ENCODE peak calls at places on chromosomes 16 and 17, in nine cellular contexts. O is GM04503; K is stimulated activated CD8-positive, alpha-beta memory T cell treated with anti-CD3 and anti-CD28 coated beads, Interleukin-4, amount 100 ng/mL, for 4 hours; V is GM06990; F is activated naive CD4-positive, alpha-beta T cell; L is right atrium auricular region; U is mesendoderm; R is HCT116; H is IMR-90. S is an unnamed sample.

GRCh38 chr17:45837603-45838002 is 7.1 kb upstream of the SPPL2C start:
- DNase-seq in L (no peak), U (no peak), F (no peak), O (no peak), R (no peak), V (no peak), H (no peak), K (no peak), S (no peak)

GRCh38 chr16:72066747-72067146 is 3.7 kb downstream of the HPR start:
- DNase-seq in L (no peak), H (peak), R (peak), O (peak), V (no peak), U (peak), K (no peak), F (no peak), S (peak)

GRCh38 chr16:21084631-21085235 is 65.9 kb downstream of the DNAH3 start:
- DNase-seq in K (no peak), R (no peak), U (no peak), H (no peak), L (peak), O (no peak), V (no peak), F (no peak), S (no peak)

GRCh38 chr17:42178817-42179216 is 2.1 kb downstream of the KCNH4 start:
- DNase-seq in K (no peak), O (no peak), R (no peak), V (peak), F (no peak), U (no peak), L (no peak), H (no peak), S (no peak)

GRCh38 chr16:88349903-88350900 is 32.6 kb upstream of the ZNF469 start:
- DNase-seq in V (no peak), U (no peak), K (no peak), O (no peak), L (no peak), F (no peak), R (no peak), H (no peak), S (no peak)

GRCh38 chr17:42548070-42548837 is 4.5 kb upstream of the HSD17B1 start:
- DNase-seq in U (peak), K (peak), F (peak), R (no peak), L (no peak), O (no peak), H (no peak), V (peak), S (no peak)

GRCh38 chr16:3689731-3690130 is 27.6 kb downstream of the TRAP1 start:
- DNase-seq in V (no peak), U (no peak), K (no peak), H (no peak), L (no peak), O (no peak), F (no peak), R (no peak), S (no peak)

GRCh38 chr16:66045626-66046025 is 320.9 kb upstream of the CDH5 start:
- DNase-seq in L (no peak), R (no peak), K (no peak), V (no peak), U (no peak), H (peak), F (no peak), O (no peak), S (no peak)

GRCh38 chr17:29251969-29252866 is 5.6 kb downstream of the CRYBA1 start:
- DNase-seq in K (no peak), H (peak), L (no peak), V (no peak), U (peak), F (no peak), R (no peak), O (no peak), S (no peak)

GRCh38 chr16:66905633-66906539 is 12.8 kb downstream of the CDH16 start:
- DNase-seq in O (no peak), U (peak), F (no peak), H (no peak), L (no peak), R (no peak), K (no peak), V (no peak), S (no peak)

GRCh38 chr17:8158267-8159031 is 4.3 kb downstream of the VAMP2 start:
- DNase-seq in U (peak), K (peak), R (peak), L (peak), V (peak), F (peak), O (no peak), H (peak), S (no peak)

GRCh38 chr17:67244621-67245072 is 349 bp downstream of the HELZ start:
- DNase-seq in V (no peak), F (no peak), H (no peak), L (no peak), U (no peak), K (no peak), O (no peak), R (no peak), S (no peak)

GRCh38 chr16:85400305-85401205 is 212.6 kb upstream of the GSE1 start:
- DNase-seq in L (no peak), F (no peak), O (no peak), U (no peak), V (no peak), K (no peak), H (no peak), R (no peak), S (no peak)

GRCh38 chr17:82235056-82235774 is 6.4 kb downstream of the SLC16A3 start:
- DNase-seq in O (no peak), V (no peak), K (no peak), L (no peak), R (no peak), F (no peak), U (no peak), H (no peak), S (no peak)

GRCh38 chr17:69250641-69251040 is 22.0 kb upstream of the ABCA10 start:
- DNase-seq in R (no peak), U (no peak), K (no peak), L (no peak), V (no peak), F (no peak), O (no peak), H (peak), S (no peak)